ENCODE peak calls at places on chromosomes 3 and 15, in nine cellular contexts. Z is activated T-cell treated with anti-CD3 and anti-CD28 coated beads, Interleukin-2, amount 50 U/mL, for 72 hours; P is amniotic stem cell; B is activated CD4-positive, alpha-beta T cell treated with anti-CD3 and anti-CD28 coated beads, Interleukin-2, amount 50 U/mL, for 1 hour; L is ureter; A is GM12891; K is AG08396; C is HT1080; I is astrocyte. Y is an unnamed sample.

GRCh38 chr3:141384157-141384556 is 15.9 kb downstream of the ZBTB38 start:
- DNase-seq in Z (no peak), P (no peak), B (no peak), L (no peak), A (no peak), K (no peak), C (no peak), I (peak), Y (no peak)

GRCh38 chr15:69857686-69858391 is 239.9 kb downstream of the TLE3 start:
- DNase-seq in Z (no peak), P (no peak), B (peak), L (no peak), A (no peak), K (no peak), C (no peak), I (no peak), Y (no peak)

GRCh38 chr15:77228831-77229230 is 157.9 kb upstream of the TSPAN3 start:
- DNase-seq in Z (no peak), P (no peak), B (no peak), L (no peak), A (no peak), K (no peak), C (no peak), I (no peak), Y (no peak)

GRCh38 chr15:25054329-25054728 is 99.5 kb downstream of the SNRPN start:
- DNase-seq in Z (no peak), P (no peak), B (no peak), L (no peak), A (no peak), K (peak), C (no peak), I (no peak), Y (no peak)

GRCh38 chr3:111695584-111696213 is 100.6 kb upstream of the ZBED2 start:
- DNase-seq in Z (no peak), P (peak), B (no peak), L (no peak), A (no peak), K (peak), C (peak), I (peak), Y (peak)

GRCh38 chr3:24591661-24592555 is 97.3 kb upstream of the THRB start:
- DNase-seq in Z (no peak), P (no peak), B (no peak), L (no peak), A (no peak), K (no peak), C (peak), I (peak), Y (peak)

GRCh38 chr3:148866261-148866660 is 1.2 kb downstream of the CPA3 start:
- DNase-seq in Z (no peak), P (no peak), B (no peak), L (no peak), A (no peak), K (no peak), C (peak), I (peak), Y (peak)

GRCh38 chr3:178915365-178915764 is 156.2 kb downstream of the ZMAT3 start:
- DNase-seq in Z (no peak), P (no peak), B (no peak), L (no peak), A (no peak), K (no peak), C (peak), I (no peak), Y (no peak)

GRCh38 chr3:77449459-77449858 is 409.6 kb downstream of the ROBO2 start:
- DNase-seq in Z (no peak), P (no peak), B (no peak), L (no peak), A (no peak), K (no peak), C (no peak), I (no peak), Y (no peak)

GRCh38 chr15:48360841-48361240 is 29.6 kb downstream of the DUT start:
- DNase-seq in Z (no peak), P (no peak), B (no peak), L (no peak), A (no peak), K (no peak), C (peak), I (peak), Y (peak)

Y was measured in M059J.